ENCODE peak calls at places on chromosome 1, in six cellular contexts. U, Y, M, X, S and N are unnamed samples. For H3K36me3, the result is how much of the 10 kb centered on the place peaks cover.

GRCh38 chr1:86841120-86841519 is 72.8 kb downstream of the SELENOF start:
- DNase-seq in Y (no peak), M (no peak), X (no peak), U (no peak), S (no peak), N (no peak)

GRCh38 chr1:244065063-244065788 is 14.1 kb downstream of the ZBTB18 start:
- DNase-seq in U (no peak), S (no peak), M (peak), Y (no peak), X (no peak), N (peak)

GRCh38 chr1:33275200-33275599 is 18.9 kb downstream of the ZNF362 start:
- DNase-seq in X (no peak), S (no peak), U (no peak), M (no peak), Y (no peak), N (no peak)

GRCh38 chr1:20477355-20478071 is 8.5 kb downstream of the CAMK2N1 start:
- DNase-seq in S (no peak), Y (no peak), X (no peak), U (peak), M (no peak), N (no peak)

GRCh38 chr1:84835169-84835568 is 57.8 kb downstream of the LPAR3 start:
- DNase-seq in S (peak), U (no peak), X (no peak), Y (no peak), M (no peak), N (no peak)

GRCh38 chr1:167137285-167138192 is 43.7 kb downstream of the STYXL2 start:
- DNase-seq in S (no peak), M (no peak), U (no peak), Y (no peak), X (no peak), N (peak)

GRCh38 chr1:7705048-7705907 is 65.8 kb upstream of the VAMP3 start:
- DNase-seq in S (peak), Y (no peak), M (peak), U (peak), X (peak), N (no peak)

GRCh38 chr1:41399148-41399795 is 38.0 kb downstream of the FOXO6 start:
- DNase-seq in U (peak), M (no peak), Y (no peak), X (no peak), S (no peak), N (no peak)

GRCh38 chr1:42479621-42480020 is 16.5 kb downstream of the CCDC30 start:
- DNase-seq in S (peak), U (no peak), M (peak), Y (no peak), X (no peak), N (peak)

GRCh38 chr1:30808067-30808662 is 50.6 kb upstream of the LAPTM5 start:
- DNase-seq in S (no peak), X (no peak), Y (no peak), U (no peak), M (peak), N (no peak)

GRCh38 chr1:19613075-19613748 is 30.9 kb upstream of the NBL1 start:
- DNase-seq in S (no peak), M (no peak), U (no peak), X (no peak), Y (no peak), N (no peak)

GRCh38 chr1:92095868-92096267 is 15.7 kb downstream of the BTBD8 start:
- DNase-seq in U (peak), M (no peak), X (no peak), S (no peak), Y (no peak), N (no peak)

GRCh38 chr1:111082421-111083192 is 57.3 kb downstream of the DRAM2 start:
- DNase-seq in U (no peak), S (peak), X (no peak), Y (peak), M (no peak), N (no peak)

GRCh38 chr1:66728021-66728420 is 24.2 kb upstream of the DYNLT5 start:
- DNase-seq in Y (no peak), M (no peak), X (no peak), S (no peak), U (no peak), N (no peak)

GRCh38 chr1:9892563-9893528 is 17.2 kb downstream of the CTNNBIP1 start:
- DNase-seq in M (no peak), X (no peak), S (peak), U (no peak), Y (no peak), N (no peak)

GRCh38 chr1:39615086-39615662 is 24.3 kb downstream of the HEYL start:
- DNase-seq in X (no peak), M (no peak), Y (no peak), S (no peak), U (no peak), N (no peak)

GRCh38 chr1:237884237-237884636 is 6.5 kb downstream of the ZP4 start:
- DNase-seq in M (no peak), S (peak), U (no peak), X (no peak), Y (no peak), N (no peak)

GRCh38 chr1:119974013-119974412 is 77.7 kb upstream of the ADAM30 start:
- DNase-seq in S (peak), X (no peak), Y (no peak), U (no peak), M (no peak), N (no peak)

GRCh38 chr1:231931846-231932454 is 305.4 kb downstream of the DISC1 start:
- DNase-seq in Y (no peak), M (peak), S (no peak), U (no peak), X (peak), N (peak)

GRCh38 chr1:75134939-75135828 is 996 bp downstream of the LHX8 start:
- DNase-seq in X (no peak), S (no peak), Y (no peak), U (no peak), M (peak), N (peak)

GRCh38 chr1:99266731-99267130 is 2.4 kb downstream of the PLPPR4 start:
- DNase-seq in S (no peak), X (no peak), Y (no peak), M (no peak), U (no peak), N (no peak)

GRCh38 chr1:58779059-58779754 is 4.6 kb downstream of the JUN start:
- DNase-seq in X (no peak), M (no peak), S (no peak), Y (no peak), U (no peak), N (no peak)

GRCh38 chr1:233714631-233715217 is 100.8 kb downstream of the KCNK1 start:
- DNase-seq in U (no peak), Y (no peak), S (no peak), X (no peak), M (no peak), N (no peak)

GRCh38 chr1:7223334-7224080 is 438.3 kb downstream of the CAMTA1 start:
- DNase-seq in Y (no peak), M (no peak), S (peak), U (no peak), X (no peak), N (no peak)

GRCh38 chr1:62613890-62614289 is 16.6 kb downstream of the ANGPTL3 start:
- DNase-seq in S (no peak), Y (no peak), U (no peak), M (no peak), X (no peak), N (no peak)

GRCh38 chr1:185860316-185860715 is 126.1 kb downstream of the HMCN1 start:
- DNase-seq in U (no peak), S (no peak), X (no peak), M (no peak), Y (no peak), N (no peak)

GRCh38 chr1:28296401-28297220 is 32.2 kb upstream of the MED18 start:
- DNase-seq in S (no peak), U (peak), M (peak), X (no peak), Y (no peak), N (peak)

GRCh38 chr1:223500560-223501425 is 107.6 kb downstream of the CCDC185 start:
- DNase-seq in U (peak), Y (no peak), X (no peak), S (peak), M (peak), N (no peak)

GRCh38 chr1:67019600-67020136 is 34.3 kb downstream of the SLC35D1 start:
- DNase-seq in U (no peak), M (no peak), X (no peak), S (peak), Y (no peak), N (no peak)

GRCh38 chr1:44842415-44842762 is 664 bp downstream of the PTCH2 start:
- DNase-seq in Y (no peak), X (no peak), M (no peak), U (no peak), S (no peak), N (peak)

GRCh38 chr1:6519935-6520621 is 28.6 kb upstream of the PLEKHG5 start:
- DNase-seq in Y (no peak), X (no peak), S (peak), M (peak), U (peak), N (peak)

GRCh38 chr1:29254346-29254745 is 18.0 kb downstream of the PTPRU start:
- DNase-seq in S (no peak), M (no peak), Y (no peak), U (no peak), X (no peak), N (no peak)

GRCh38 chr1:246597340-246597739 is 31.1 kb downstream of the CNST start:
- DNase-seq in M (no peak), S (peak), U (peak), Y (no peak), X (no peak), N (no peak)

GRCh38 chr1:201469645-201470074 is 672 bp upstream of the PHLDA3 start:
- DNase-seq in Y (no peak), U (no peak), S (no peak), X (no peak), M (no peak), N (no peak)
- H3K27ac ChIP-seq in Y (no peak), U (peak), S (peak), X (no peak), M (no peak), N (peak)

DNA sequence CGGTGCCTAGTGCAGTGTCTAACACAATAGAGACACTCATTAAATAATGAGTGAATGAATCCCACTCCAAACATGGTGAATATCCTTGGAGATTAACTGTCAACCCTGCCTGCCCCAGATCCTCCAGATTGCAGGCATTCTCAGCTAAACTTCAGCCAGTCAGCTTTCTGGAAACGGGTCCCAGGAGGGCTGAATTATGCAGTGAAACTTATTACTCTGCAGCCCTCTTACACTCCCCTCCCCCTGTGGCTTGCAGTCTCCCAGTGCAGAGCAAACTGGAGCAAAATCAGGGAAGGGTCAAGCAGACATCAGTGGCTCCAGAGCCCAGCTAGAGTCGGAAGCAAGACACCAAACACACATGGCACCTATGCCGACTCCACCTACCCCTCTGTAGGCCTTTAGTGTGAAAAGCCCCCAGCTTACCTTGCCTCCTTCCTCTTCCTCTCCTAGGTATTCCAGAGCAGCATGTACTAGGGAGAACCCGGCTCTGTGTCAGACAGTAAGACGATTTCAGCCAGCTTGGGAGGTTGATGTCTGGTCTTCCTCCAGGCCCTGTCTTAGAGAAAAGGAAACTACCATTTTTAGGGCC is 6.5 kb upstream of the RGS16 start:
- DNase-seq in X (no peak), S (no peak), U (no peak), Y (no peak), M (no peak), N (no peak)
- H3K4me3 ChIP-seq in X (no peak), S (no peak), U (no peak), Y (no peak), M (no peak), N (peak)

GRCh38 chr1:113103977-113104376 is 31.0 kb downstream of the LRIG2 start:
- DNase-seq in M (no peak), X (no peak), U (no peak), S (no peak), Y (no peak), N (no peak)
- H3K36me3 ChIP-seq in M (half or more), X (half or more), U (half or more), S (half or more), Y (under half), N (half or more)

DNA sequence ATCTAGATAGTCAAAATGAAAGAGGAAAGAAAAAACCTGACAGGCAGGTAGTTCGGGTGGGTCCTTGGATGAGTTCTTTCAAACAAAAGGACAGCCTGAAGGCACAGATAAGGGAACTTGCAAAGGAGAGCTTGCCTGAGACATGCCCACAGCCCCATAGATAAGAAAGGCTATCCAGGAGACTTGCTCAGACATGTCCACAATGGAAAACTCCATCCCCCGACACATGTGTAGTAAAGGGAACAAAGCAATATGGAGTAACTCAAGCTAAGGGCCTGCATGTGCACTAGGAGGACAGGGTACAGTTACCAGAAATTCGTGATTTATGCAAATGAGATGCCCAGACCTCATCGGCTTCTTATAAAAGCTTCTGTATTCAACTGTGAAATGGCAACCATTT is 281.5 kb downstream of the NEGR1 start:
- DNase-seq in M (peak), S (peak), X (no peak), U (no peak), Y (no peak), N (peak)
- H3K27ac ChIP-seq in M (peak), S (no peak), X (no peak), U (no peak), Y (no peak), N (peak)

GRCh38 chr1:210417881-210418280 is 89.2 kb downstream of the HHAT start:
- DNase-seq in Y (no peak), M (no peak), U (no peak), S (no peak), X (no peak), N (no peak)
- H3K4me3 ChIP-seq in Y (no peak), M (no peak), U (no peak), S (no peak), X (no peak), N (no peak)

GRCh38 chr1:161989801-161990200 is 33.9 kb downstream of the OLFML2B start:
- DNase-seq in U (no peak), M (no peak), X (no peak), S (no peak), Y (no peak), N (no peak)

GRCh38 chr1:161987872-161988271 is 35.8 kb downstream of the OLFML2B start:
- DNase-seq in Y (no peak), S (no peak), M (no peak), X (no peak), U (no peak), N (no peak)

GRCh38 chr1:161988413-161988812 is 35.3 kb downstream of the OLFML2B start:
- DNase-seq in Y (no peak), U (no peak), X (no peak), S (no peak), M (no peak), N (no peak)

GRCh38 chr1:161987303-161987702 is 36.4 kb downstream of the OLFML2B start:
- DNase-seq in U (no peak), M (no peak), X (no peak), Y (no peak), S (no peak), N (no peak)

GRCh38 chr1:161989108-161989507 is 34.6 kb downstream of the OLFML2B start:
- DNase-seq in X (no peak), U (no peak), S (peak), Y (no peak), M (no peak), N (no peak)
- H3K36me3 ChIP-seq in X (under half), U (under half), S (under half), Y (under half), M (under half), N (under half)

GRCh38 chr1:93675272-93675671 is 6.4 kb downstream of the BCAR3 start:
- DNase-seq in U (no peak), S (no peak), X (no peak), M (no peak), Y (no peak), N (no peak)
- H3K27ac ChIP-seq in U (peak), S (no peak), X (no peak), M (no peak), Y (no peak), N (no peak)

GRCh38 chr1:200116324-200116723 is 88.8 kb downstream of the NR5A2 start:
- DNase-seq in Y (no peak), X (no peak), U (no peak), S (no peak), M (no peak), N (no peak)
- H3K4me3 ChIP-seq in Y (no peak), X (no peak), U (no peak), S (no peak), M (no peak), N (no peak)